ENCODE peak calls at places on chromosomes 4 and X, in five cellular contexts. Y is SK-N-SH, W is K562, M is HepG2, V is GM12878. O is an unnamed sample.

GRCh38 chr4:7070729-7071511 is 3.1 kb upstream of the GRPEL1 start:
- DNase-seq in Y (peak), W (peak), M (peak), V (peak), O (peak)

GRCh38 chrX:150841466-150842197 is 56.8 kb downstream of the CD99L2 start:
- DNase-seq in Y (no peak), W (no peak), M (no peak), V (no peak), O (peak)

GRCh38 chr4:111400736-111401135 is 744.5 kb upstream of the FAM241A start:
- DNase-seq in Y (no peak), W (no peak), M (no peak), V (no peak), O (peak)

GRCh38 chrX:19904778-19905367 is 17.5 kb upstream of the SH3KBP1 start:
- DNase-seq in Y (peak), W (peak), M (peak), V (no peak), O (peak)

GRCh38 chr4:38805530-38806145 is 1.0 kb upstream of the TLR1 start:
- DNase-seq in Y (no peak), W (no peak), M (no peak), V (peak), O (no peak)

GRCh38 chr4:153485374-153485773 is 19.2 kb downstream of the TMEM131L start:
- DNase-seq in Y (no peak), W (no peak), M (no peak), V (no peak), O (no peak)

GRCh38 chrX:135112096-135112729 is 8.1 kb downstream of the ETDB start:
- DNase-seq in Y (peak), W (no peak), M (no peak), V (no peak), O (peak)

GRCh38 chr4:61204353-61204752 is 4.2 kb downstream of the ADGRL3 start:
- DNase-seq in Y (no peak), W (no peak), M (peak), V (no peak), O (peak)

GRCh38 chrX:71998836-71999509 is 88.3 kb downstream of the NHSL2 start:
- DNase-seq in Y (peak), W (peak), M (peak), V (no peak), O (no peak)

GRCh38 chr4:129641179-129641578 is 545.2 kb downstream of the C4orf33 start:
- DNase-seq in Y (peak), W (no peak), M (peak), V (peak), O (peak)

GRCh38 chr4:186728631-186729271 is 5.1 kb upstream of the FAT1 start:
- DNase-seq in Y (no peak), W (no peak), M (peak), V (no peak), O (no peak)

GRCh38 chr4:56762484-56763250 is 58.8 kb downstream of the SPINK2 start:
- DNase-seq in Y (no peak), W (no peak), M (no peak), V (no peak), O (no peak)

GRCh38 chrX:136878423-136878822 is 2.1 kb downstream of the RBMX start:
- DNase-seq in Y (no peak), W (no peak), M (no peak), V (no peak), O (no peak)

GRCh38 chr4:129358571-129358970 is 262.6 kb downstream of the C4orf33 start:
- DNase-seq in Y (no peak), W (no peak), M (no peak), V (no peak), O (peak)

GRCh38 chr4:122901621-122902020 is 20.8 kb downstream of the NUDT6 start:
- DNase-seq in Y (no peak), W (no peak), M (no peak), V (no peak), O (peak)

GRCh38 chr4:182519528-182519927 is 276.3 kb downstream of the TENM3 start:
- DNase-seq in Y (no peak), W (no peak), M (no peak), V (no peak), O (no peak)

GRCh38 chr4:177323416-177323815 is 13.7 kb downstream of the NEIL3 start:
- DNase-seq in Y (peak), W (no peak), M (no peak), V (no peak), O (no peak)

GRCh38 chr4:84944952-84945351 is 21.5 kb downstream of the WDFY3 start:
- DNase-seq in Y (no peak), W (no peak), M (peak), V (no peak), O (peak)

GRCh38 chr4:118757761-118758213 is 72.6 kb downstream of the METTL14 start:
- DNase-seq in Y (no peak), W (no peak), M (peak), V (no peak), O (peak)
- TF ChIP-seq MXI1 in Y (no peak), W (no peak), M (no peak), V (no peak), O (no peak)

GRCh38 chr4:1297023-1297395 is 7.3 kb downstream of the MAEA start:
- DNase-seq in Y (no peak), W (no peak), M (no peak), V (no peak), O (no peak)
- TF ChIP-seq MXI1 in Y (no peak), W (no peak), M (no peak), V (no peak), O (no peak)

GRCh38 chrX:111254896-111255693 is 15.2 kb downstream of the CAPN6 start:
- DNase-seq in Y (no peak), W (no peak), M (no peak), V (no peak), O (no peak)
- TF ChIP-seq MXI1 in Y (no peak), W (no peak), M (no peak), V (no peak), O (no peak)

GRCh38 chrX:1442724-1443367 is 9.9 kb downstream of the ASMTL start:
- DNase-seq in Y (no peak), W (no peak), M (no peak), V (no peak), O (no peak)

GRCh38 chrX:1448793-1449580 is 3.7 kb downstream of the ASMTL start:
- DNase-seq in Y (no peak), W (no peak), M (no peak), V (no peak), O (no peak)

GRCh38 chrX:1443496-1444075 is 9.1 kb downstream of the ASMTL start:
- DNase-seq in Y (no peak), W (no peak), M (no peak), V (no peak), O (no peak)

GRCh38 chrX:1442016-1442665 is 10.6 kb downstream of the ASMTL start:
- DNase-seq in Y (no peak), W (no peak), M (no peak), V (no peak), O (no peak)

GRCh38 chrX:1444896-1445480 is 7.7 kb downstream of the ASMTL start:
- DNase-seq in Y (no peak), W (no peak), M (no peak), V (no peak), O (no peak)
- TF ChIP-seq MXI1 in Y (no peak), W (no peak), M (no peak), V (no peak), O (no peak)

GRCh38 chrX:74018253-74018652 is 285.7 kb upstream of the ZCCHC13 start:
- DNase-seq in Y (no peak), W (no peak), M (no peak), V (no peak), O (no peak)

DNA sequence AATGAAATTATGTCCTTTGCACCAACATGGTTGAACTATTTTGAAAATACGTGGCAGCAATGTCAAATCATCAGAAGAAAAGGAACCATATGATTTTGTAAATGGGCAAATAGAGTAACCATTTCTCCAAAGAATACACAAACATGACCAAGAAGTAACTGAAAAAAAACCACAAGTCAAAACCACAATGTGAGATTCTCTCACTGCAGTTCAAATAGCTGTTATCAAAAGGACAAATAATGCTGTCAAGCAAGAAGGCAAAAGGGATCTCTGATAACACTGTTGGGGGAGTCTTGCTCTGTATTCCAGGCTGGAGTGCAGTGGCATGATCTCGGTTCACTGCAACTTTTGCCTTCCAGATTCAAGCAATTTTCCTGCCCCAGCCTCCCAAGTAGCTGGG is 280.8 kb upstream of the ZCCHC13 start:
- DNase-seq in Y (no peak), W (no peak), M (no peak), V (no peak), O (no peak)
- TF ChIP-seq MXI1 in Y (no peak), W (no peak), M (no peak), V (no peak), O (no peak)

GRCh38 chr4:156767911-156768415 is 203.6 kb downstream of the PDGFC start:
- DNase-seq in Y (no peak), W (no peak), M (no peak), V (no peak), O (no peak)

GRCh38 chr4:156773648-156774357 is 197.8 kb downstream of the PDGFC start:
- DNase-seq in Y (no peak), W (no peak), M (no peak), V (no peak), O (peak)

GRCh38 chr4:156774422-156774821 is 197.2 kb downstream of the PDGFC start:
- DNase-seq in Y (no peak), W (no peak), M (peak), V (no peak), O (peak)

GRCh38 chr4:156766846-156767245 is 204.8 kb downstream of the PDGFC start:
- DNase-seq in Y (no peak), W (no peak), M (no peak), V (no peak), O (peak)

GRCh38 chr4:156771171-156771837 is 200.3 kb downstream of the PDGFC start:
- DNase-seq in Y (peak), W (no peak), M (peak), V (no peak), O (peak)
- TF ChIP-seq MXI1 in Y (no peak), W (no peak), M (no peak), V (no peak), O (no peak)

DNA sequence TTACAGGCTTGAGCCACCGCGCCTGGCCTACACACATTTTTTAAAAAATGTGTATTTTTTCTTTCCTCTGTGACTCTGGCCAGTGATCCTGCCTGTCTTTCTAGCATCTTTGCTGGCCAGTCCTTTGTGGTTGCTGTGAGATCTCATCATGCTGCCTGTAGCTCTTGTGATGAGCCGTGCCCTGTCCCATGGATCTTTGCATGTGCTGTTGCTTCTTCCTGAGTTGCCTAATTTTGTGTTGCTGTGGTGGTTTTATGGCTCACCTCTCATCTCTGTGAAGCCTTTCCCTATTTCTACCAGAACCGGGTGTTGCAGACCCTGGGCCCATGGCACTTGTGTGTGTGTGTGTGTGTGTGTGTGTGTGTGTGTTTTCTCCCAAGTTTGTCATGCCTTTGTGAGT is 8.3 kb downstream of the NSD2 start:
- DNase-seq in Y (no peak), W (no peak), M (no peak), V (no peak), O (peak)
- TF ChIP-seq MXI1 in Y (no peak), W (no peak), M (no peak), V (no peak), O (no peak)

DNA sequence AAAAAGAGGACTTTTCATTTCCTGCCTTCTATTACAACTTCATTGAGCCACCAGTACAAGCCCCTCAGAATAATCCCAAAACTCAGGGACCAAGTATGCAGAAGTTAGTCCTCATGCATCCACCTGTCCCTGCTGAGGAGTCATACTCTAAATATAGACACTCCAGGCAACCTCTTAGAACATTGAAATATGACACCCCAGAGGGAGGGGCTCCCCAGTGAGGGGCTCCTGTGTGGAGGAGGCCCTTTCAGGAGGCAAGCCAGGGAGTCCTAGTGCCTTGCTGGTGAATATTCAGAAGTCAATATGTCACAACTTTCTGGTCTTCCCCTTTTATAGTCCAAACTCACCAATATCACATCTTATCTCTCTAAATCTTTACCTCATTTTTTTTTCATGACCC is 1.5 kb upstream of the ARMCX6 start:
- DNase-seq in Y (no peak), W (no peak), M (peak), V (no peak), O (peak)
- TF ChIP-seq MXI1 in Y (no peak), W (no peak), M (no peak), V (no peak), O (no peak)

GRCh38 chr4:3675251-3676115 is 90.7 kb upstream of the ADRA2C start:
- DNase-seq in Y (no peak), W (no peak), M (no peak), V (no peak), O (no peak)
- TF ChIP-seq MXI1 in Y (no peak), W (no peak), M (no peak), V (no peak), O (no peak)

GRCh38 chr4:138338840-138339239 is 96.7 kb upstream of the SLC7A11 start:
- DNase-seq in Y (no peak), W (no peak), M (no peak), V (no peak), O (no peak)

GRCh38 chr4:138344851-138345250 is 102.7 kb upstream of the SLC7A11 start:
- DNase-seq in Y (no peak), W (no peak), M (no peak), V (no peak), O (no peak)

GRCh38 chr4:138344064-138344463 is 101.9 kb upstream of the SLC7A11 start:
- DNase-seq in Y (no peak), W (no peak), M (no peak), V (no peak), O (no peak)

GRCh38 chr4:138347561-138347960 is 105.4 kb upstream of the SLC7A11 start:
- DNase-seq in Y (no peak), W (no peak), M (no peak), V (no peak), O (no peak)

GRCh38 chr4:138341739-138342415 is 99.7 kb upstream of the SLC7A11 start:
- DNase-seq in Y (no peak), W (no peak), M (no peak), V (peak), O (no peak)
- TF ChIP-seq MXI1 in Y (no peak), W (no peak), M (no peak), V (no peak), O (no peak)